ENCODE peak calls at places on chromosomes 4 and X, in four cellular contexts. N is AG09319, K is RPMI8226, D is progenitor cell of endocrine pancreas. S is an unnamed sample.

GRCh38 chr4:84582988-84583870 is at the start of gene CDS1:
- DNase-seq in N (no peak), K (peak), D (peak), S (no peak)

GRCh38 chrX:138191998-138192397 is 519.5 kb downstream of the FGF13 start:
- DNase-seq in N (no peak), K (peak), D (peak), S (no peak)

GRCh38 chr4:23290656-23291055 is 597.9 kb downstream of the GBA3 start:
- DNase-seq in N (no peak), K (no peak), D (no peak), S (no peak)

GRCh38 chr4:17492876-17493275 is 19.0 kb downstream of the QDPR start:
- DNase-seq in N (no peak), K (no peak), D (no peak), S (no peak)

GRCh38 chr4:179709961-179710624 is 2267.9 kb upstream of the AGA start:
- DNase-seq in N (no peak), K (no peak), D (no peak), S (no peak)

GRCh38 chr4:26782168-26782829 is 78.3 kb upstream of the STIM2 start:
- DNase-seq in N (peak), K (no peak), D (no peak), S (no peak)

GRCh38 chrX:107773206-107773605 is 2.4 kb downstream of the TSC22D3 start:
- DNase-seq in N (no peak), K (no peak), D (no peak), S (no peak)

GRCh38 chr4:183612329-183613250 is 46.4 kb downstream of the RWDD4 start:
- DNase-seq in N (no peak), K (no peak), D (no peak), S (no peak)

GRCh38 chr4:146158036-146158745 is 17.3 kb upstream of the LSM6 start:
- DNase-seq in N (no peak), K (no peak), D (no peak), S (no peak)

GRCh38 chr4:7422098-7422897 is 12.4 kb downstream of the PSAPL1 start:
- DNase-seq in N (no peak), K (no peak), D (no peak), S (no peak)

GRCh38 chr4:162499478-162499877 is 335.7 kb upstream of the FSTL5 start:
- DNase-seq in N (no peak), K (no peak), D (no peak), S (no peak)

GRCh38 chr4:1211371-1211770 is 37.6 kb downstream of the CTBP1 start:
- DNase-seq in N (no peak), K (no peak), D (no peak), S (no peak)

GRCh38 chr4:67712000-67712625 is 11.2 kb upstream of the UBA6 start:
- DNase-seq in N (no peak), K (no peak), D (no peak), S (no peak)

GRCh38 chr4:89129080-89129640 is 17.8 kb downstream of the TIGD2 start:
- DNase-seq in N (no peak), K (no peak), D (no peak), S (no peak)

GRCh38 chrX:46220822-46221221 is 324.4 kb downstream of the ZNF674 start:
- DNase-seq in N (no peak), K (no peak), D (no peak), S (no peak)

GRCh38 chr4:25970691-25971427 is 56.8 kb downstream of the SMIM20 start:
- DNase-seq in N (no peak), K (no peak), D (no peak), S (no peak)

GRCh38 chr4:48178931-48179330 is 44.9 kb upstream of the TXK start:
- DNase-seq in N (no peak), K (no peak), D (no peak), S (no peak)

GRCh38 chr4:2800691-2801596 is 8.1 kb downstream of the SH3BP2 start:
- DNase-seq in N (no peak), K (no peak), D (no peak), S (no peak)

GRCh38 chr4:169263791-169264392 is 6.9 kb downstream of the SH3RF1 start:
- DNase-seq in N (no peak), K (no peak), D (no peak), S (no peak)

GRCh38 chr4:180999217-180999616 is 1244.0 kb upstream of the TENM3 start:
- DNase-seq in N (no peak), K (no peak), D (no peak), S (no peak)

GRCh38 chr4:110411599-110412011 is 64.3 kb upstream of the ENPEP start:
- DNase-seq in N (no peak), K (no peak), D (no peak), S (no peak)

GRCh38 chr4:139903845-139904244 is 238.2 kb downstream of the MGST2 start:
- DNase-seq in N (no peak), K (no peak), D (no peak), S (no peak)

GRCh38 chr4:13920901-13921300 is 293.4 kb upstream of the BOD1L1 start:
- DNase-seq in N (peak), K (no peak), D (no peak), S (peak)

GRCh38 chrX:136450050-136450830 is 37.5 kb upstream of the BRS3 start:
- DNase-seq in N (no peak), K (no peak), D (no peak), S (no peak)

GRCh38 chr4:28062562-28062961 is 1201.9 kb downstream of the STIM2 start:
- DNase-seq in N (no peak), K (no peak), D (no peak), S (no peak)

GRCh38 chr4:114791976-114792375 is 193.4 kb downstream of the UGT8 start:
- DNase-seq in N (no peak), K (no peak), D (no peak), S (no peak)

GRCh38 chr4:4554234-4554633 is 12.4 kb upstream of the STX18 start:
- DNase-seq in N (no peak), K (no peak), D (no peak), S (no peak)

GRCh38 chr4:112109455-112110425 is 35.5 kb upstream of the FAM241A start:
- DNase-seq in N (no peak), K (no peak), D (no peak), S (no peak)

GRCh38 chr4:41432889-41433288 is 105.1 kb upstream of the LIMCH1 start:
- DNase-seq in N (peak), K (no peak), D (no peak), S (peak)

GRCh38 chrX:134679226-134679625 is 21.0 kb upstream of the PLAC1 start:
- DNase-seq in N (no peak), K (no peak), D (no peak), S (no peak)

GRCh38 chr4:56746639-56747038 is 65.5 kb upstream of the HOPX start:
- DNase-seq in N (no peak), K (no peak), D (no peak), S (no peak)